ENCODE peak calls at places on chromosomes 16 and 17, in seven cellular contexts. One of them, this sample, is unnamed.

GRCh38 chr16:63581560-63581959 is 1540.3 kb downstream of the CDH11 start:
- DNase-seq in T-helper 1 cell: no peak
- DNase-seq in left kidney: no peak
- DNase-seq in GM13976: no peak
- DNase-seq in breast epithelium: no peak
- DNase-seq in germinal center: no peak
- DNase-seq in stimulated activated CD8-positive, alpha-beta memory T cell treated with anti-CD3 and anti-CD28 coated beads, Interleukin-4, amount 100 ng/mL, for 48 hours: no peak
- DNase-seq in this sample: no peak

GRCh38 chr17:82583720-82584234 is 64.2 kb downstream of the FOXK2 start:
- DNase-seq in stimulated activated CD8-positive, alpha-beta memory T cell treated with anti-CD3 and anti-CD28 coated beads, Interleukin-4, amount 100 ng/mL, for 48 hours: no peak
- DNase-seq in T-helper 1 cell: peak
- DNase-seq in left kidney: peak
- DNase-seq in germinal center: no peak
- DNase-seq in breast epithelium: no peak
- DNase-seq in GM13976: no peak
- DNase-seq in this sample: peak

GRCh38 chr16:88355389-88356123 is 27.2 kb upstream of the ZNF469 start:
- DNase-seq in germinal center: no peak
- DNase-seq in stimulated activated CD8-positive, alpha-beta memory T cell treated with anti-CD3 and anti-CD28 coated beads, Interleukin-4, amount 100 ng/mL, for 48 hours: no peak
- DNase-seq in T-helper 1 cell: no peak
- DNase-seq in GM13976: no peak
- DNase-seq in breast epithelium: no peak
- DNase-seq in left kidney: no peak
- DNase-seq in this sample: no peak

GRCh38 chr17:43553501-43554018 is 7.4 kb upstream of the ETV4 start:
- DNase-seq in stimulated activated CD8-positive, alpha-beta memory T cell treated with anti-CD3 and anti-CD28 coated beads, Interleukin-4, amount 100 ng/mL, for 48 hours: no peak
- DNase-seq in germinal center: no peak
- DNase-seq in T-helper 1 cell: no peak
- DNase-seq in GM13976: no peak
- DNase-seq in left kidney: peak
- DNase-seq in breast epithelium: no peak
- DNase-seq in this sample: no peak

GRCh38 chr17:81434079-81434478 is 38.8 kb downstream of the BAHCC1 start:
- DNase-seq in germinal center: no peak
- DNase-seq in T-helper 1 cell: no peak
- DNase-seq in stimulated activated CD8-positive, alpha-beta memory T cell treated with anti-CD3 and anti-CD28 coated beads, Interleukin-4, amount 100 ng/mL, for 48 hours: no peak
- DNase-seq in breast epithelium: no peak
- DNase-seq in GM13976: no peak
- DNase-seq in left kidney: peak
- DNase-seq in this sample: no peak

GRCh38 chr17:3964203-3965122 is at the start of gene ATP2A3:
- DNase-seq in breast epithelium: no peak
- DNase-seq in GM13976: peak
- DNase-seq in germinal center: peak
- DNase-seq in left kidney: peak
- DNase-seq in stimulated activated CD8-positive, alpha-beta memory T cell treated with anti-CD3 and anti-CD28 coated beads, Interleukin-4, amount 100 ng/mL, for 48 hours: peak
- DNase-seq in T-helper 1 cell: peak
- DNase-seq in this sample: peak

GRCh38 chr17:8121531-8122390 is 2.1 kb downstream of the HES7 start:
- DNase-seq in germinal center: no peak
- DNase-seq in stimulated activated CD8-positive, alpha-beta memory T cell treated with anti-CD3 and anti-CD28 coated beads, Interleukin-4, amount 100 ng/mL, for 48 hours: peak
- DNase-seq in left kidney: peak
- DNase-seq in T-helper 1 cell: peak
- DNase-seq in GM13976: peak
- DNase-seq in breast epithelium: no peak
- DNase-seq in this sample: peak

GRCh38 chr17:77530591-77530990 is 389.8 kb downstream of the SEC14L1 start:
- DNase-seq in stimulated activated CD8-positive, alpha-beta memory T cell treated with anti-CD3 and anti-CD28 coated beads, Interleukin-4, amount 100 ng/mL, for 48 hours: no peak
- DNase-seq in T-helper 1 cell: no peak
- DNase-seq in left kidney: no peak
- DNase-seq in breast epithelium: no peak
- DNase-seq in GM13976: no peak
- DNase-seq in germinal center: no peak
- DNase-seq in this sample: no peak

GRCh38 chr16:11303405-11304138 is 22.4 kb upstream of the PRM1 start:
- DNase-seq in GM13976: no peak
- DNase-seq in T-helper 1 cell: no peak
- DNase-seq in stimulated activated CD8-positive, alpha-beta memory T cell treated with anti-CD3 and anti-CD28 coated beads, Interleukin-4, amount 100 ng/mL, for 48 hours: no peak
- DNase-seq in breast epithelium: peak
- DNase-seq in germinal center: no peak
- DNase-seq in left kidney: peak
- DNase-seq in this sample: no peak

GRCh38 chr16:56357291-56357764 is 68.0 kb downstream of the AMFR start:
- DNase-seq in breast epithelium: no peak
- DNase-seq in GM13976: peak
- DNase-seq in T-helper 1 cell: no peak
- DNase-seq in stimulated activated CD8-positive, alpha-beta memory T cell treated with anti-CD3 and anti-CD28 coated beads, Interleukin-4, amount 100 ng/mL, for 48 hours: no peak
- DNase-seq in germinal center: peak
- DNase-seq in left kidney: peak
- DNase-seq in this sample: no peak

GRCh38 chr17:80959330-80960036 is 32.2 kb upstream of the CHMP6 start:
- DNase-seq in breast epithelium: peak
- DNase-seq in germinal center: no peak
- DNase-seq in stimulated activated CD8-positive, alpha-beta memory T cell treated with anti-CD3 and anti-CD28 coated beads, Interleukin-4, amount 100 ng/mL, for 48 hours: no peak
- DNase-seq in left kidney: no peak
- DNase-seq in T-helper 1 cell: no peak
- DNase-seq in GM13976: no peak
- DNase-seq in this sample: no peak

GRCh38 chr17:63407741-63408330 is 38.3 kb downstream of the CYB561 start:
- DNase-seq in T-helper 1 cell: no peak
- DNase-seq in germinal center: no peak
- DNase-seq in breast epithelium: no peak
- DNase-seq in GM13976: no peak
- DNase-seq in left kidney: no peak
- DNase-seq in stimulated activated CD8-positive, alpha-beta memory T cell treated with anti-CD3 and anti-CD28 coated beads, Interleukin-4, amount 100 ng/mL, for 48 hours: no peak
- DNase-seq in this sample: no peak

GRCh38 chr17:78504156-78504925 is 72.9 kb downstream of the DNAH17 start:
- DNase-seq in germinal center: no peak
- DNase-seq in left kidney: no peak
- DNase-seq in breast epithelium: no peak
- DNase-seq in GM13976: no peak
- DNase-seq in T-helper 1 cell: no peak
- DNase-seq in stimulated activated CD8-positive, alpha-beta memory T cell treated with anti-CD3 and anti-CD28 coated beads, Interleukin-4, amount 100 ng/mL, for 48 hours: no peak
- DNase-seq in this sample: no peak

GRCh38 chr16:86516618-86517003 is 6.3 kb downstream of the FOXF1 start:
- DNase-seq in GM13976: no peak
- DNase-seq in breast epithelium: no peak
- DNase-seq in left kidney: no peak
- DNase-seq in stimulated activated CD8-positive, alpha-beta memory T cell treated with anti-CD3 and anti-CD28 coated beads, Interleukin-4, amount 100 ng/mL, for 48 hours: no peak
- DNase-seq in T-helper 1 cell: no peak
- DNase-seq in germinal center: no peak
- DNase-seq in this sample: no peak

GRCh38 chr17:42526031-42526444 is 10.0 kb upstream of the NAGLU start:
- DNase-seq in stimulated activated CD8-positive, alpha-beta memory T cell treated with anti-CD3 and anti-CD28 coated beads, Interleukin-4, amount 100 ng/mL, for 48 hours: no peak
- DNase-seq in GM13976: no peak
- DNase-seq in T-helper 1 cell: no peak
- DNase-seq in left kidney: no peak
- DNase-seq in breast epithelium: no peak
- DNase-seq in germinal center: no peak
- DNase-seq in this sample: no peak

GRCh38 chr16:2962334-2963073 is 1.6 kb upstream of the KREMEN2 start:
- DNase-seq in stimulated activated CD8-positive, alpha-beta memory T cell treated with anti-CD3 and anti-CD28 coated beads, Interleukin-4, amount 100 ng/mL, for 48 hours: no peak
- DNase-seq in T-helper 1 cell: no peak
- DNase-seq in left kidney: no peak
- DNase-seq in GM13976: no peak
- DNase-seq in germinal center: no peak
- DNase-seq in breast epithelium: no peak
- DNase-seq in this sample: no peak

GRCh38 chr17:2449486-2449885 is 48.6 kb upstream of the MNT start:
- DNase-seq in left kidney: no peak
- DNase-seq in germinal center: no peak
- DNase-seq in GM13976: no peak
- DNase-seq in stimulated activated CD8-positive, alpha-beta memory T cell treated with anti-CD3 and anti-CD28 coated beads, Interleukin-4, amount 100 ng/mL, for 48 hours: no peak
- DNase-seq in breast epithelium: no peak
- DNase-seq in T-helper 1 cell: no peak
- DNase-seq in this sample: no peak